ENCODE peak calls at places on chromosome 15, in nine cellular contexts. One of them, this sample, is unnamed.

GRCh38 chr15:63391669-63392354 is 10.2 kb upstream of the CA12 start:
- DNase-seq in neural crest cell: no peak
- DNase-seq in cardiac fibroblast: no peak
- DNase-seq in prostate gland: no peak
- DNase-seq in esophagus squamous epithelium: no peak
- DNase-seq in OCI-LY7: no peak
- DNase-seq in fibroblast of lung: no peak
- DNase-seq in choroid plexus epithelial cell: no peak
- DNase-seq in HL-60: no peak
- DNase-seq in this sample: no peak

GRCh38 chr15:33040501-33040900 is 154.0 kb downstream of the FMN1 start:
- DNase-seq in neural crest cell: no peak
- DNase-seq in cardiac fibroblast: no peak
- DNase-seq in prostate gland: no peak
- DNase-seq in esophagus squamous epithelium: no peak
- DNase-seq in OCI-LY7: no peak
- DNase-seq in fibroblast of lung: no peak
- DNase-seq in choroid plexus epithelial cell: no peak
- DNase-seq in HL-60: no peak
- DNase-seq in this sample: no peak

GRCh38 chr15:35271371-35272043 is 186.4 kb upstream of the NANOGP8 start:
- DNase-seq in neural crest cell: no peak
- DNase-seq in cardiac fibroblast: no peak
- DNase-seq in prostate gland: no peak
- DNase-seq in esophagus squamous epithelium: no peak
- DNase-seq in OCI-LY7: no peak
- DNase-seq in fibroblast of lung: peak; percentile 53
- DNase-seq in choroid plexus epithelial cell: peak; percentile 65
- DNase-seq in HL-60: no peak
- DNase-seq in this sample: no peak

GRCh38 chr15:88835119-88835518 is 31.9 kb downstream of the ACAN start:
- DNase-seq in neural crest cell: no peak
- DNase-seq in cardiac fibroblast: peak; percentile 8
- DNase-seq in prostate gland: no peak
- DNase-seq in esophagus squamous epithelium: no peak
- DNase-seq in OCI-LY7: no peak
- DNase-seq in fibroblast of lung: no peak
- DNase-seq in choroid plexus epithelial cell: no peak
- DNase-seq in HL-60: no peak
- DNase-seq in this sample: no peak

GRCh38 chr15:35737521-35737920 is 191.6 kb upstream of the DPH6 start:
- DNase-seq in neural crest cell: no peak
- DNase-seq in cardiac fibroblast: no peak
- DNase-seq in prostate gland: no peak
- DNase-seq in esophagus squamous epithelium: no peak
- DNase-seq in OCI-LY7: no peak
- DNase-seq in fibroblast of lung: peak; percentile 78
- DNase-seq in choroid plexus epithelial cell: peak; percentile 36
- DNase-seq in HL-60: no peak
- DNase-seq in this sample: no peak

GRCh38 chr15:52256930-52257733 is 38.5 kb downstream of the MYO5C start:
- DNase-seq in neural crest cell: no peak
- DNase-seq in cardiac fibroblast: peak; percentile 46
- DNase-seq in prostate gland: no peak
- DNase-seq in esophagus squamous epithelium: no peak
- DNase-seq in OCI-LY7: no peak
- DNase-seq in fibroblast of lung: no peak
- DNase-seq in choroid plexus epithelial cell: no peak
- DNase-seq in HL-60: no peak
- DNase-seq in this sample: no peak

GRCh38 chr15:38702178-38702912 is 137.7 kb upstream of the RASGRP1 start:
- DNase-seq in neural crest cell: no peak
- DNase-seq in cardiac fibroblast: no peak
- DNase-seq in prostate gland: peak; percentile 35
- DNase-seq in esophagus squamous epithelium: no peak
- DNase-seq in OCI-LY7: no peak
- DNase-seq in fibroblast of lung: no peak
- DNase-seq in choroid plexus epithelial cell: peak; percentile 52
- DNase-seq in HL-60: no peak
- DNase-seq in this sample: no peak

GRCh38 chr15:59687831-59688230 is 1.3 kb downstream of the BNIP2 start:
- DNase-seq in neural crest cell: no peak
- DNase-seq in cardiac fibroblast: peak; percentile 56
- DNase-seq in prostate gland: no peak
- DNase-seq in esophagus squamous epithelium: no peak
- DNase-seq in OCI-LY7: peak; percentile 87
- DNase-seq in fibroblast of lung: peak; percentile 38
- DNase-seq in choroid plexus epithelial cell: peak; percentile 64
- DNase-seq in HL-60: peak; percentile 62
- DNase-seq in this sample: no peak

GRCh38 chr15:81297147-81297572 is 26.8 kb downstream of the STARD5 start:
- DNase-seq in neural crest cell: no peak
- DNase-seq in cardiac fibroblast: peak; percentile 63
- DNase-seq in prostate gland: no peak
- DNase-seq in esophagus squamous epithelium: no peak
- DNase-seq in OCI-LY7: no peak
- DNase-seq in fibroblast of lung: peak; percentile 71
- DNase-seq in choroid plexus epithelial cell: peak; percentile 39
- DNase-seq in HL-60: no peak
- DNase-seq in this sample: peak; percentile 37

GRCh38 chr15:70324001-70324974 is 226.6 kb upstream of the TLE3 start:
- DNase-seq in neural crest cell: no peak
- DNase-seq in cardiac fibroblast: no peak
- DNase-seq in prostate gland: peak; percentile 94
- DNase-seq in esophagus squamous epithelium: no peak
- DNase-seq in OCI-LY7: no peak
- DNase-seq in fibroblast of lung: peak; percentile 43
- DNase-seq in choroid plexus epithelial cell: peak; percentile 86
- DNase-seq in HL-60: no peak
- DNase-seq in this sample: no peak
- TF ChIP-seq CTCF in neural crest cell: no peak
- TF ChIP-seq CTCF in cardiac fibroblast: no peak
- TF ChIP-seq CTCF in prostate gland: no peak
- TF ChIP-seq CTCF in esophagus squamous epithelium: no peak
- TF ChIP-seq CTCF in OCI-LY7: no peak
- TF ChIP-seq CTCF in fibroblast of lung: no peak
- TF ChIP-seq CTCF in choroid plexus epithelial cell: no peak
- TF ChIP-seq CTCF in HL-60: no peak
- TF ChIP-seq CTCF in this sample: no peak

DNA sequence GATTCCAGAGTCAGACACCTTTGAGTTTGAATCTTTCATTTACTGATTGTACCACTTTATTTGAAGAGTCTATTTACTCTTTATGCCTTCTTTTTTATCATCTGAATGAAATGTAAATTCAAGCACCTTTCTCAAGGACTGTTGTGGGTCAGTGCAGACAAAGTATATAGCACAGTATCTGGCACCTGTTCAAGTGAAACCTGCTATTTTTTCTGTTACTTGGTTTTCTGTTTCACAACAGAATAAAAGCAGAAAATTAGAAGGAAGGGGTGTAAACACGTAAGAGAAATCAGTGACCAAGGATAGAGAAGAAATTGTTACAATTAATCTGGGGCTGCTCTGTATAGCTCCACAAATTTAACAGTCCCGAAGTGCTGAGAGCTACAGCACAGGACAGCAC is 357.4 kb downstream of the RSL24D1 start:
- DNase-seq in neural crest cell: no peak
- DNase-seq in cardiac fibroblast: no peak
- DNase-seq in prostate gland: no peak
- DNase-seq in esophagus squamous epithelium: no peak
- DNase-seq in OCI-LY7: no peak
- DNase-seq in fibroblast of lung: no peak
- DNase-seq in choroid plexus epithelial cell: no peak
- DNase-seq in HL-60: no peak
- DNase-seq in this sample: no peak
- TF ChIP-seq CTCF in neural crest cell: no peak
- TF ChIP-seq CTCF in cardiac fibroblast: no peak
- TF ChIP-seq CTCF in prostate gland: no peak
- TF ChIP-seq CTCF in esophagus squamous epithelium: no peak
- TF ChIP-seq CTCF in OCI-LY7: no peak
- TF ChIP-seq CTCF in fibroblast of lung: no peak
- TF ChIP-seq CTCF in choroid plexus epithelial cell: no peak
- TF ChIP-seq CTCF in HL-60: no peak
- TF ChIP-seq CTCF in this sample: no peak

GRCh38 chr15:101181349-101181748 is 70.5 kb downstream of the CHSY1 start:
- DNase-seq in neural crest cell: no peak
- DNase-seq in cardiac fibroblast: no peak
- DNase-seq in prostate gland: no peak
- DNase-seq in esophagus squamous epithelium: no peak
- DNase-seq in OCI-LY7: no peak
- DNase-seq in fibroblast of lung: no peak
- DNase-seq in choroid plexus epithelial cell: no peak
- DNase-seq in HL-60: no peak
- DNase-seq in this sample: no peak
- TF ChIP-seq CTCF in neural crest cell: no peak
- TF ChIP-seq CTCF in cardiac fibroblast: no peak
- TF ChIP-seq CTCF in prostate gland: no peak
- TF ChIP-seq CTCF in esophagus squamous epithelium: no peak
- TF ChIP-seq CTCF in OCI-LY7: no peak
- TF ChIP-seq CTCF in fibroblast of lung: no peak
- TF ChIP-seq CTCF in choroid plexus epithelial cell: no peak
- TF ChIP-seq CTCF in HL-60: no peak
- TF ChIP-seq CTCF in this sample: no peak

DNA sequence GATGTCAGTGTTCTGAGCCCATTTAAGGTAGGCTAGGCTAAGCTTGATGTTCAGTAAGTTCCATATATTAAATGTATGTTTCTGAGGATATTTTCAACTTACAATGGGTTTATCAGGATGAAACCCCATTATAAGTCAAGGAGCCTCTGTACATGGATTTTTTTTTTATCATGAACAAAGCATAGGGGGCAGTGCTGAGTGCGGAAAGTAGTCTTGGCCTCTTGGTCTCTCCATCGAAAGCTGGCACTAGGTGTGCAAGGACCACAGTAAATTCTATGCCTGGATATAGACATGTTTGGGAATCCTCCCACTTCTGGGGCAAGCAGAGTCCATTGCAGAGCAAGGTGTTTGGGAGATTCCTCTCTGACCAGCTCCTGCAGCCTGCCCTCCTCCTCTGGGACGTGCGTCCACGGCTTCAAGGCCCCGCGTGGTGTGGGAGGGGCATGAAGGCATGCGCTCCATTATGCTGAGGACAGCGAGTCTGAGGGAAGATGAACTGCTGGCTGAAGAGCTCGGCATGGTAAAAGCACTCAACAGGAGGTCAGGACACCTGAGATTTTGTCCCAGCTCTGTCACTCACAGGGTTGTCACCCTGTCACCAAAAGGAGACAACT is 122.9 kb upstream of the LIPC start:
- DNase-seq in neural crest cell: no peak
- DNase-seq in cardiac fibroblast: no peak
- DNase-seq in prostate gland: no peak
- DNase-seq in esophagus squamous epithelium: no peak
- DNase-seq in OCI-LY7: no peak
- DNase-seq in fibroblast of lung: no peak
- DNase-seq in choroid plexus epithelial cell: no peak
- DNase-seq in HL-60: no peak
- DNase-seq in this sample: no peak
- TF ChIP-seq CTCF in neural crest cell: no peak
- TF ChIP-seq CTCF in cardiac fibroblast: no peak
- TF ChIP-seq CTCF in prostate gland: no peak
- TF ChIP-seq CTCF in esophagus squamous epithelium: no peak
- TF ChIP-seq CTCF in OCI-LY7: peak; percentile 54
- TF ChIP-seq CTCF in fibroblast of lung: no peak
- TF ChIP-seq CTCF in choroid plexus epithelial cell: peak; percentile 15
- TF ChIP-seq CTCF in HL-60: no peak
- TF ChIP-seq CTCF in this sample: no peak

DNA sequence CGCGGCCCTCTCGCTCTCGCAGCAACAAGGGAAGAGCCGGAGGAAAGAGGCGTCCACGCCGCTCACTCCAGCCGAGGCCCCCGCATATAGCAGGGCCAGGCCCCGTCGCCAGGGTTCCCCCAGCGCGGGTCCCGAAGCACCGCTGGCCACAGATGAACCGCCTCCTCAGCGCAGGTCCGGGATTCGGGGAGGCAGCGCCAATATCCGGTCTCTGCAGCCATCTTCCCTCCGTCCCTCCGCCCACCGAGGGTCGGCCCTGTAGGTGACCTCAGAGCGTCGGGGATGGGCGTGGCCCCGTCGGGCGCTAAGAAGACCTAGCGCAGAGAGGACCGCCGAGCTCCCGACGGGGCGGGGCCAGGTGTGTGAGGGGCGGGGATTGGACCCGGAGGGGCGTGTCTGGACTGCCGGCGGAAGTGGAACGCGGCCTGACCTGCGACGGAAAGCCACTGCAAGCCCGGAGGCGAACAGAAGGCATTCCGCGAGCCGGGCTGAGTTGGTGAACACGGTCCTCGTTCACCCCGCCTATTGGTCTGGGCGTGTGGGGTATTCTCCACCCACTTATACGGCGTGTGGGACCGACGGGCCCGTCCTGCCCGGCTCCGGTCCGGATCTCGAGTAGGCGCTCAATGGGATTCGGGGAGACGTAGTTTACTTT is 26.8 kb upstream of the MTHFS start:
- DNase-seq in neural crest cell: peak; percentile 96
- DNase-seq in cardiac fibroblast: peak; percentile 97
- DNase-seq in prostate gland: peak; percentile 96
- DNase-seq in esophagus squamous epithelium: peak; percentile 84
- DNase-seq in OCI-LY7: peak; percentile 98
- DNase-seq in fibroblast of lung: peak; percentile 98
- DNase-seq in choroid plexus epithelial cell: peak; percentile 97
- DNase-seq in HL-60: peak; percentile 95
- DNase-seq in this sample: peak; percentile 88
- TF ChIP-seq CTCF in neural crest cell: no peak
- TF ChIP-seq CTCF in cardiac fibroblast: no peak
- TF ChIP-seq CTCF in prostate gland: no peak
- TF ChIP-seq CTCF in esophagus squamous epithelium: no peak
- TF ChIP-seq CTCF in OCI-LY7: no peak
- TF ChIP-seq CTCF in fibroblast of lung: no peak
- TF ChIP-seq CTCF in choroid plexus epithelial cell: no peak
- TF ChIP-seq CTCF in HL-60: no peak
- TF ChIP-seq CTCF in this sample: no peak

DNA sequence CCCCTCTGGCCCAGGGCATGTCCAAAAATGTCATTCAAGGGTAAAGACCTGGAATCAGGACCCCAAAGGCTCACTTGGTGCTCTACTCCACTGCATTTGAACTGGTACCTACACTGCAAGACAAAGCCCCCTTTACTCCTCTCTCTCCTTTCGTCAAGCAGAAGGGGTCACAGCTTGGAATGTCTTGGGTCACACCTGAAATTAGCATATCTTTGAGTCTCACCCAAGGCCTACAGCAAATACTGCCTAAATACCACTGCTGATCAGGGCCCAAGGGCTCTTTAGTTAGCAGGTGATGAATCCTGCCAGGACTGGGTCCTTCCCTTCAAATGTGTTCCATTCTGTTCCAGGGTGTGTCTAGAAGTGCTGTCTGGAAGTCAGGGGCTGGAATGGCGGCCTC is 320.6 kb downstream of the SV2B start:
- DNase-seq in neural crest cell: no peak
- DNase-seq in cardiac fibroblast: no peak
- DNase-seq in prostate gland: no peak
- DNase-seq in esophagus squamous epithelium: no peak
- DNase-seq in OCI-LY7: no peak
- DNase-seq in fibroblast of lung: no peak
- DNase-seq in choroid plexus epithelial cell: no peak
- DNase-seq in HL-60: no peak
- DNase-seq in this sample: no peak
- TF ChIP-seq CTCF in neural crest cell: no peak
- TF ChIP-seq CTCF in cardiac fibroblast: no peak
- TF ChIP-seq CTCF in prostate gland: no peak
- TF ChIP-seq CTCF in esophagus squamous epithelium: no peak
- TF ChIP-seq CTCF in OCI-LY7: no peak
- TF ChIP-seq CTCF in fibroblast of lung: no peak
- TF ChIP-seq CTCF in choroid plexus epithelial cell: no peak
- TF ChIP-seq CTCF in HL-60: no peak
- TF ChIP-seq CTCF in this sample: no peak

GRCh38 chr15:101152914-101153313 is 98.9 kb downstream of the CHSY1 start:
- DNase-seq in neural crest cell: peak; percentile 14
- DNase-seq in cardiac fibroblast: no peak
- DNase-seq in prostate gland: no peak
- DNase-seq in esophagus squamous epithelium: no peak
- DNase-seq in OCI-LY7: no peak
- DNase-seq in fibroblast of lung: no peak
- DNase-seq in choroid plexus epithelial cell: no peak
- DNase-seq in HL-60: no peak
- DNase-seq in this sample: no peak
- TF ChIP-seq CTCF in neural crest cell: peak; percentile 54
- TF ChIP-seq CTCF in cardiac fibroblast: peak; percentile 46
- TF ChIP-seq CTCF in prostate gland: no peak
- TF ChIP-seq CTCF in esophagus squamous epithelium: no peak
- TF ChIP-seq CTCF in OCI-LY7: peak; percentile 66
- TF ChIP-seq CTCF in fibroblast of lung: peak; percentile 39
- TF ChIP-seq CTCF in choroid plexus epithelial cell: peak; percentile 46
- TF ChIP-seq CTCF in HL-60: peak; percentile 61
- TF ChIP-seq CTCF in this sample: peak; percentile 48